ENCODE peak calls at places on chromosome 3, in seven cellular contexts. P, A, F, X, B, O and W are unnamed samples.

GRCh38 chr3:131658115-131658514 is 155.3 kb upstream of the MRPL3 start:
- DNase-seq in P (no peak), A (no peak), F (no peak), X (no peak), B (peak), O (no peak), W (no peak)

GRCh38 chr3:160018959-160019358 is 30.3 kb downstream of the IL12A start:
- DNase-seq in P (no peak), A (no peak), F (no peak), X (no peak), B (no peak), O (no peak), W (no peak)

GRCh38 chr3:183393625-183394024 is 34.8 kb downstream of the MCF2L2 start:
- DNase-seq in P (no peak), A (no peak), F (no peak), X (no peak), B (no peak), O (no peak), W (no peak)

GRCh38 chr3:77539677-77540076 is 499.8 kb downstream of the ROBO2 start:
- DNase-seq in P (no peak), A (no peak), F (no peak), X (no peak), B (no peak), O (no peak), W (no peak)

GRCh38 chr3:99236576-99236975 is 335.1 kb upstream of the DCBLD2 start:
- DNase-seq in P (no peak), A (no peak), F (no peak), X (no peak), B (peak), O (no peak), W (no peak)

GRCh38 chr3:49745986-49746385 is 22.2 kb upstream of the GMPPB start:
- DNase-seq in P (no peak), A (no peak), F (no peak), X (no peak), B (peak), O (no peak), W (peak)

GRCh38 chr3:131636266-131636775 is 133.6 kb upstream of the MRPL3 start:
- DNase-seq in P (no peak), A (no peak), F (no peak), X (no peak), B (no peak), O (no peak), W (no peak)

GRCh38 chr3:6528951-6529350 is 332.0 kb upstream of the GRM7 start:
- DNase-seq in P (no peak), A (no peak), F (no peak), X (no peak), B (no peak), O (no peak), W (no peak)

GRCh38 chr3:196444495-196444894 is 12.3 kb upstream of the UBXN7 start:
- DNase-seq in P (no peak), A (no peak), F (no peak), X (no peak), B (no peak), O (no peak), W (no peak)